ENCODE peak calls at places on chromosome 1, in eight cellular contexts. H, Y, B, Z, L, J, N and M are unnamed samples.

GRCh38 chr1:42993631-42994121 is 35.0 kb upstream of the SLC2A1 start:
- DNase-seq in H (no peak), Y (no peak), B (no peak), Z (no peak), L (no peak), J (no peak), N (peak; percentile 49), M (no peak)

GRCh38 chr1:202270871-202271326 is 70.8 kb downstream of the UBE2T start:
- DNase-seq in H (no peak), Y (no peak), B (peak; percentile 14), Z (no peak), L (no peak), J (no peak), N (no peak), M (no peak)

GRCh38 chr1:229664133-229664689 is 38.2 kb downstream of the URB2 start:
- DNase-seq in H (no peak), Y (no peak), B (no peak), Z (peak; percentile 72), L (no peak), J (no peak), N (no peak), M (no peak)

GRCh38 chr1:173868266-173869107 is at the start of gene ZBTB37:
- DNase-seq in H (peak; percentile 87), Y (peak; percentile 32), B (peak; percentile 99), Z (peak; percentile 92), L (no peak), J (peak; percentile 100), N (peak; percentile 88), M (peak; percentile 93)

GRCh38 chr1:201212056-201212455 is 21.4 kb downstream of the IGFN1 start:
- DNase-seq in H (no peak), Y (no peak), B (no peak), Z (no peak), L (no peak), J (no peak), N (no peak), M (no peak)

GRCh38 chr1:226489718-226490440 is 58.7 kb upstream of the STUM start:
- DNase-seq in H (no peak), Y (no peak), B (peak; percentile 16), Z (no peak), L (no peak), J (no peak), N (no peak), M (no peak)

GRCh38 chr1:19208710-19209438 is 1.2 kb downstream of the UBR4 start:
- DNase-seq in H (no peak), Y (no peak), B (no peak), Z (no peak), L (no peak), J (no peak), N (no peak), M (no peak)

GRCh38 chr1:40919475-40920011 is 57.4 kb upstream of the CITED4 start:
- DNase-seq in H (no peak), Y (no peak), B (no peak), Z (no peak), L (no peak), J (peak; percentile 95), N (no peak), M (no peak)

GRCh38 chr1:84705503-84705902 is 15.2 kb upstream of the SSX2IP start:
- DNase-seq in H (no peak), Y (no peak), B (no peak), Z (no peak), L (no peak), J (no peak), N (no peak), M (no peak)

GRCh38 chr1:98403981-98404380 is 257.5 kb upstream of the SNX7 start:
- DNase-seq in H (no peak), Y (no peak), B (no peak), Z (no peak), L (no peak), J (no peak), N (no peak), M (no peak)

GRCh38 chr1:226692067-226692792 is 46.9 kb downstream of the ITPKB start:
- DNase-seq in H (no peak), Y (no peak), B (no peak), Z (no peak), L (no peak), J (no peak), N (no peak), M (no peak)

GRCh38 chr1:107228704-107229103 is 87.9 kb downstream of the NTNG1 start:
- DNase-seq in H (no peak), Y (no peak), B (no peak), Z (no peak), L (peak; percentile 11), J (no peak), N (no peak), M (no peak)

GRCh38 chr1:9687120-9687875 is 35.8 kb downstream of the PIK3CD start:
- DNase-seq in H (peak; percentile 79), Y (peak; percentile 33), B (peak; percentile 84), Z (peak; percentile 54), L (no peak), J (peak; percentile 61), N (peak; percentile 26), M (peak; percentile 60)

GRCh38 chr1:186390925-186391324 is 15.3 kb downstream of the ODR4 start:
- DNase-seq in H (no peak), Y (no peak), B (no peak), Z (no peak), L (no peak), J (no peak), N (no peak), M (no peak)

GRCh38 chr1:232952514-232953175 is 2.2 kb downstream of the NTPCR start:
- DNase-seq in H (peak; percentile 63), Y (no peak), B (peak; percentile 87), Z (peak; percentile 4), L (no peak), J (peak; percentile 63), N (no peak), M (peak; percentile 52)

GRCh38 chr1:234342749-234343148 is 30.5 kb upstream of the COA6 start:
- DNase-seq in H (peak; percentile 89), Y (no peak), B (no peak), Z (no peak), L (no peak), J (no peak), N (no peak), M (no peak)

GRCh38 chr1:30474818-30475200 is 248.6 kb downstream of the MATN1 start:
- DNase-seq in H (no peak), Y (no peak), B (no peak), Z (no peak), L (no peak), J (no peak), N (no peak), M (no peak)

GRCh38 chr1:151825811-151826660 is 5.6 kb downstream of the RORC start:
- DNase-seq in H (no peak), Y (no peak), B (peak; percentile 52), Z (no peak), L (no peak), J (no peak), N (no peak), M (no peak)
- TF ChIP-seq CTCF in H (no peak), Y (no peak), B (no peak), Z (no peak), L (no peak), J (no peak), N (no peak), M (no peak)

GRCh38 chr1:93448983-93449805 is 1.3 kb downstream of the FNBP1L start:
- DNase-seq in H (peak; percentile 40), Y (no peak), B (peak; percentile 79), Z (no peak), L (no peak), J (peak; percentile 77), N (no peak), M (peak; percentile 28)
- TF ChIP-seq CTCF in H (no peak), Y (no peak), B (peak; percentile 40), Z (no peak), L (no peak), J (no peak), N (no peak), M (no peak)

GRCh38 chr1:153929981-153930948 is 7.5 kb upstream of the GATAD2B start:
- DNase-seq in H (no peak), Y (no peak), B (no peak), Z (no peak), L (no peak), J (no peak), N (no peak), M (no peak)
- TF ChIP-seq CTCF in H (no peak), Y (no peak), B (peak; percentile 26), Z (no peak), L (no peak), J (no peak), N (no peak), M (no peak)

GRCh38 chr1:91557039-91557690 is 56.5 kb downstream of the CDC7 start:
- DNase-seq in H (no peak), Y (no peak), B (no peak), Z (no peak), L (no peak), J (no peak), N (no peak), M (no peak)

GRCh38 chr1:91555821-91556531 is 55.3 kb downstream of the CDC7 start:
- DNase-seq in H (no peak), Y (no peak), B (no peak), Z (peak; percentile 40), L (peak; percentile 84), J (no peak), N (no peak), M (no peak)

GRCh38 chr1:91556556-91556955 is 55.9 kb downstream of the CDC7 start:
- DNase-seq in H (no peak), Y (no peak), B (no peak), Z (no peak), L (no peak), J (no peak), N (no peak), M (no peak)

GRCh38 chr1:91553196-91553595 is 52.5 kb downstream of the CDC7 start:
- DNase-seq in H (no peak), Y (peak; percentile 19), B (no peak), Z (no peak), L (no peak), J (no peak), N (no peak), M (no peak)

GRCh38 chr1:91555074-91555730 is 54.6 kb downstream of the CDC7 start:
- DNase-seq in H (no peak), Y (no peak), B (no peak), Z (no peak), L (no peak), J (no peak), N (no peak), M (no peak)
- TF ChIP-seq CTCF in H (no peak), Y (no peak), B (peak; percentile 65), Z (no peak), L (no peak), J (no peak), N (peak; percentile 51), M (no peak)

GRCh38 chr1:165899461-165899941 is 72.1 kb downstream of the UCK2 start:
- DNase-seq in H (no peak), Y (no peak), B (peak; percentile 19), Z (no peak), L (no peak), J (no peak), N (no peak), M (no peak)

GRCh38 chr1:165896277-165896676 is 68.9 kb downstream of the UCK2 start:
- DNase-seq in H (no peak), Y (peak; percentile 44), B (no peak), Z (no peak), L (peak; percentile 84), J (no peak), N (no peak), M (no peak)

GRCh38 chr1:165897326-165898303 is 70.2 kb downstream of the UCK2 start:
- DNase-seq in H (no peak), Y (no peak), B (peak; percentile 12), Z (no peak), L (peak; percentile 40), J (no peak), N (no peak), M (no peak)

GRCh38 chr1:165900576-165901380 is 73.4 kb downstream of the UCK2 start:
- DNase-seq in H (no peak), Y (no peak), B (peak; percentile 27), Z (no peak), L (no peak), J (no peak), N (no peak), M (no peak)

GRCh38 chr1:165898837-165899236 is 71.4 kb downstream of the UCK2 start:
- DNase-seq in H (no peak), Y (peak; percentile 71), B (peak; percentile 14), Z (no peak), L (peak; percentile 95), J (no peak), N (no peak), M (no peak)
- TF ChIP-seq CTCF in H (no peak), Y (no peak), B (no peak), Z (no peak), L (no peak), J (no peak), N (no peak), M (no peak)